ENCODE peak calls at places on chromosomes 7 and 10, in four cellular contexts. U is Caki2; S is bronchial epithelial cell; O is activated CD4-positive, alpha-beta T cell treated with anti-CD3 and anti-CD28 coated beads, Interleukin-2, amount 50 U/mL, for 1 hour. T is an unnamed sample.

GRCh38 chr7:95132500-95132899 is 191.8 kb downstream of the PON1 start:
- DNase-seq in U (no peak), S (no peak), O (no peak), T (no peak)

GRCh38 chr7:133510326-133511055 is 257.6 kb downstream of the EXOC4 start:
- DNase-seq in U (no peak), S (peak), O (no peak), T (no peak)

GRCh38 chr10:59757966-59758365 is 4.7 kb upstream of the MRLN start:
- DNase-seq in U (no peak), S (peak), O (no peak), T (no peak)

GRCh38 chr10:113180401-113181154 is 230.5 kb downstream of the TCF7L2 start:
- DNase-seq in O (no peak), S (no peak), U (no peak), T (no peak)

GRCh38 chr7:109094-109493 is 83.3 kb upstream of the FAM20C start:
- DNase-seq in O (no peak), U (no peak), S (no peak), T (no peak)

GRCh38 chr7:11232462-11232861 is 258.8 kb downstream of the PHF14 start:
- DNase-seq in S (no peak), U (no peak), O (no peak), T (no peak)

GRCh38 chr7:128361463-128362441 is at the start of gene PRRT4:
- DNase-seq in O (peak), S (no peak), U (no peak), T (no peak)

GRCh38 chr10:75019360-75019759 is 92.1 kb upstream of the SAMD8 start:
- DNase-seq in O (no peak), S (peak), U (peak), T (peak)

GRCh38 chr7:16114071-16114470 is 307.3 kb downstream of the CRPPA start:
- DNase-seq in U (no peak), S (no peak), O (no peak), T (no peak)

GRCh38 chr7:88431861-88432260 is 125.2 kb upstream of the STEAP4 start:
- DNase-seq in U (no peak), O (no peak), S (no peak), T (no peak)

GRCh38 chr7:4156190-4156589 is 525.9 kb upstream of the FOXK1 start:
- DNase-seq in O (no peak), U (no peak), S (no peak), T (no peak)

T was measured in SK-MEL-5.